ENCODE peak calls at places on chromosomes 1 and 21, in ten cellular contexts. E is iris pigment epithelial cell; W is IMR-90; J is activated naive CD4-positive, alpha-beta T cell; G is nucleus accumbens; N is GM12891; Y is C1 segment of cervical spinal cord; S is prostate gland; U is astrocyte of the spinal cord; M is fibroblast of the aortic adventitia. K is an unnamed sample.

GRCh38 chr1:217562229-217562878 is 68.5 kb downstream of the GPATCH2 start:
- DNase-seq in N (no peak), U (peak; percentile 88), W (peak; percentile 86), Y (no peak), G (no peak), S (no peak), E (peak; percentile 86), M (peak; percentile 88), J (no peak), K (peak; percentile 91)

GRCh38 chr1:44826375-44827196 is 16.5 kb downstream of the PTCH2 start:
- DNase-seq in U (no peak), G (no peak), Y (peak; percentile 28), M (peak; percentile 79), W (no peak), S (no peak), J (no peak), N (no peak), E (no peak), K (no peak)

GRCh38 chr1:22796642-22797041 is 86.0 kb downstream of the EPHB2 start:
- DNase-seq in M (no peak), U (no peak), N (no peak), Y (no peak), E (peak; percentile 19), G (no peak), W (peak; percentile 10), S (no peak), J (no peak), K (peak; percentile 36)

GRCh38 chr1:40264354-40264781 is 6.3 kb downstream of the ZMPSTE24 start:
- DNase-seq in Y (no peak), E (peak; percentile 36), S (no peak), N (no peak), M (no peak), U (no peak), G (no peak), W (peak; percentile 24), J (no peak), K (peak; percentile 17)

GRCh38 chr1:163664706-163665321 is 343.1 kb downstream of the NUF2 start:
- DNase-seq in Y (no peak), E (no peak), W (no peak), G (no peak), S (no peak), M (no peak), U (no peak), N (no peak), J (no peak), K (no peak)

GRCh38 chr1:246647113-246647512 is 77.1 kb upstream of the SCCPDH start:
- DNase-seq in E (peak; percentile 71), Y (peak; percentile 25), G (peak; percentile 26), S (no peak), M (peak; percentile 76), J (no peak), N (no peak), W (peak; percentile 71), U (peak; percentile 66), K (peak; percentile 58)

GRCh38 chr1:228927947-228928898 is 192.9 kb downstream of the RHOU start:
- DNase-seq in E (peak; percentile 19), Y (no peak), M (no peak), U (no peak), J (no peak), W (no peak), N (no peak), S (no peak), G (no peak), K (peak; percentile 30)

GRCh38 chr1:15288173-15288926 is 41.3 kb downstream of the FHAD1 start:
- DNase-seq in Y (no peak), U (no peak), M (no peak), J (no peak), S (no peak), N (no peak), G (no peak), E (no peak), W (no peak), K (no peak)

GRCh38 chr1:18021242-18021641 is 86.4 kb upstream of the IGSF21 start:
- DNase-seq in M (no peak), N (no peak), U (no peak), J (no peak), E (no peak), S (no peak), G (no peak), W (no peak), Y (no peak), K (no peak)

GRCh38 chr1:177360791-177361190 is 190.0 kb downstream of the BRINP2 start:
- DNase-seq in M (no peak), G (no peak), E (no peak), S (no peak), J (no peak), W (no peak), N (no peak), Y (no peak), U (no peak), K (no peak)

GRCh38 chr1:212149566-212149965 is 114.0 kb downstream of the DTL start:
- DNase-seq in W (no peak), U (no peak), J (no peak), N (no peak), Y (no peak), M (no peak), G (no peak), E (no peak), S (no peak), K (no peak)

GRCh38 chr1:184300446-184300845 is 86.4 kb upstream of the C1orf21 start:
- DNase-seq in S (no peak), W (peak; percentile 76), E (peak; percentile 69), N (no peak), Y (no peak), J (no peak), G (no peak), M (peak; percentile 56), U (peak; percentile 48), K (peak; percentile 25)

GRCh38 chr1:84319662-84320061 is 18.2 kb downstream of the SAMD13 start:
- DNase-seq in E (no peak), J (no peak), U (no peak), W (no peak), S (no peak), G (no peak), Y (no peak), N (no peak), M (no peak), K (no peak)

GRCh38 chr1:50415235-50416149 is 7.8 kb downstream of the DMRTA2 start:
- DNase-seq in E (no peak), M (no peak), W (no peak), N (no peak), G (no peak), Y (no peak), U (no peak), S (no peak), J (no peak), K (no peak)

GRCh38 chr1:203153051-203153988 is 22.3 kb downstream of the MYBPH start:
- DNase-seq in W (no peak), G (peak; percentile 41), J (no peak), M (no peak), S (no peak), U (no peak), E (peak; percentile 33), N (no peak), Y (peak; percentile 29), K (no peak)

GRCh38 chr1:44568128-44568900 is 106.0 kb downstream of the TMEM53 start:
- DNase-seq in J (no peak), M (no peak), N (no peak), W (no peak), E (no peak), G (no peak), S (no peak), U (no peak), Y (no peak), K (no peak)

GRCh38 chr1:227748496-227749182 is 13.4 kb downstream of the SNAP47 start:
- DNase-seq in S (no peak), M (peak; percentile 78), Y (no peak), W (no peak), J (no peak), E (no peak), N (no peak), U (no peak), G (no peak), K (peak; percentile 80)

GRCh38 chr21:41112740-41113692 is 54.9 kb upstream of the BACE2 start:
- DNase-seq in W (peak; percentile 79), Y (peak; percentile 11), S (no peak), U (peak; percentile 88), J (no peak), N (no peak), G (peak; percentile 24), M (peak; percentile 70), E (peak; percentile 57), K (peak; percentile 5)

GRCh38 chr1:10726355-10726754 is 70.1 kb downstream of the CASZ1 start:
- DNase-seq in U (no peak), J (no peak), N (no peak), G (no peak), W (no peak), E (no peak), Y (peak; percentile 32), M (no peak), S (peak; percentile 88), K (no peak)

GRCh38 chr21:40179167-40179566 is 311.9 kb downstream of the PCP4 start:
- DNase-seq in N (no peak), J (no peak), W (no peak), E (no peak), Y (no peak), U (no peak), G (no peak), S (no peak), M (no peak), K (no peak)

GRCh38 chr1:66607458-66607857 is 73.5 kb downstream of the SGIP1 start:
- DNase-seq in N (no peak), Y (no peak), E (no peak), J (no peak), G (no peak), U (no peak), S (no peak), W (no peak), M (no peak), K (no peak)

GRCh38 chr1:18118078-18118477 is 10.5 kb downstream of the IGSF21 start:
- DNase-seq in N (no peak), U (no peak), W (no peak), S (no peak), Y (peak; percentile 52), J (no peak), G (peak; percentile 9), M (no peak), E (no peak), K (no peak)

GRCh38 chr1:222064388-222065201 is 322.7 kb upstream of the DUSP10 start:
- DNase-seq in M (peak; percentile 60), J (no peak), G (no peak), Y (no peak), U (peak; percentile 88), W (peak; percentile 87), S (no peak), N (no peak), E (peak; percentile 75), K (peak; percentile 86)

GRCh38 chr1:232634086-232634485 is 4.2 kb upstream of the SIPA1L2 start:
- DNase-seq in U (no peak), G (no peak), N (no peak), J (no peak), E (no peak), Y (peak; percentile 19), M (no peak), S (peak; percentile 42), W (no peak), K (no peak)

GRCh38 chr1:11059166-11059989 is 440 bp downstream of the SRM start:
- DNase-seq in J (no peak), W (no peak), E (no peak), G (no peak), N (peak; percentile 65), U (no peak), S (no peak), Y (no peak), M (no peak), K (no peak)

GRCh38 chr21:44450402-44450801 is 4.9 kb upstream of the LRRC3 start:
- DNase-seq in Y (no peak), M (no peak), J (no peak), E (no peak), G (no peak), U (no peak), W (no peak), N (no peak), S (no peak), K (no peak)

GRCh38 chr1:11058026-11058425 is 1.8 kb downstream of the SRM start:
- DNase-seq in Y (no peak), W (no peak), J (no peak), U (no peak), S (no peak), N (no peak), M (no peak), G (no peak), E (no peak), K (no peak)

GRCh38 chr1:172360960-172361359 is 59.5 kb upstream of the C1orf105 start:
- DNase-seq in M (no peak), W (no peak), U (no peak), G (no peak), J (no peak), E (no peak), S (no peak), Y (no peak), N (no peak), K (no peak)